ENCODE peak calls at places on chromosomes 12 and 14, in five cellular contexts. J is CD4-positive, CD25-positive, alpha-beta regulatory T cell; Y is colonic mucosa; S is heart right ventricle; F is CD8-positive, alpha-beta memory T cell. V is an unnamed sample. For H3K36me3 and H3K4me1, the result is how much of the 10 kb centered on the place peaks cover.

GRCh38 chr14:45249847-45250575 is 3.0 kb downstream of the MIS18BP1 start:
- DNase-seq in S (no peak), F (no peak), J (no peak), Y (no peak), V (no peak)

GRCh38 chr12:104142543-104142942 is 4.5 kb upstream of the NFYB start:
- DNase-seq in J (no peak), F (no peak), Y (no peak), S (no peak), V (no peak)

GRCh38 chr14:34301107-34301734 is 160.8 kb downstream of the SPTSSA start:
- DNase-seq in Y (peak), S (no peak), J (no peak), F (no peak), V (peak)

GRCh38 chr14:85596562-85596961 is 66.6 kb downstream of the FLRT2 start:
- DNase-seq in F (no peak), Y (no peak), S (no peak), J (no peak), V (no peak)

GRCh38 chr12:30416631-30417030 is 279.0 kb downstream of the IPO8 start:
- DNase-seq in F (no peak), S (no peak), Y (no peak), J (no peak), V (no peak)

GRCh38 chr14:34363733-34364134 is 98.3 kb downstream of the SPTSSA start:
- DNase-seq in F (no peak), J (no peak), Y (no peak), S (no peak), V (no peak)

GRCh38 chr12:124754949-124755800 is 108.5 kb downstream of the SCARB1 start:
- DNase-seq in Y (peak), J (no peak), S (peak), F (peak), V (no peak)

GRCh38 chr12:112862570-112863137 is 44.1 kb upstream of the OAS1 start:
- DNase-seq in F (no peak), J (no peak), Y (no peak), S (no peak), V (no peak)

GRCh38 chr14:49218436-49219092 is 367.6 kb downstream of the RPS29 start:
- DNase-seq in Y (no peak), S (no peak), J (no peak), F (no peak), V (no peak)

GRCh38 chr12:67509987-67510386 is 138.6 kb upstream of the DYRK2 start:
- DNase-seq in J (no peak), S (no peak), F (no peak), Y (no peak), V (no peak)

GRCh38 chr12:124556896-124557501 is 10.4 kb downstream of the NCOR2 start:
- DNase-seq in J (no peak), S (peak), F (no peak), Y (no peak), V (no peak)

GRCh38 chr12:8989425-8989824 is at the start of gene KLRG1:
- DNase-seq in S (no peak), J (no peak), Y (no peak), F (no peak), V (peak)

DNA sequence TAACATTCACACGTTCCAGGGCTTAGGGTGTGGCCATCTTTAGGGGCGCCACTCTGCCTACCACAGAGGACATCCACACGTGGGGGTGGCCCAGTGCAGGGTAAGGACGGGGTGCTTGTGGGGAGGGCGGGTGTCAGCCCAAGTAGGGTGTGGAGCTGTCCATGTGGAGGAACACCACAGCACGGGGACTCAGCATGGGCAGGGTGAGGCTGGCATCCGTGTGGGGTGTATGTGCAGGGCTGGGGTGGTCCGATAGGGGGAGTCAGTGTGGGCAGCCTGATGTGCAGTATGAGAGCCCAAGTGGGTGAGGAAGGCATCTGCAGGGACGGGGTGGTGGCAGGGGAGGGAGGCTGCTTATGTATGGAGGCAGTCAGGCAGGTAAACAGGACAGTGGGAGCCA is 17.7 kb downstream of the PSMC1 start:
- DNase-seq in S (no peak), F (no peak), J (no peak), Y (no peak), V (no peak)
- H3K36me3 ChIP-seq in S (half or more), F (under half), J (under half), Y (under half), V (under half)

GRCh38 chr12:92032965-92033364 is 112.7 kb downstream of the BTG1 start:
- DNase-seq in S (no peak), F (no peak), Y (no peak), J (no peak), V (no peak)

GRCh38 chr12:92030618-92031017 is 115.0 kb downstream of the BTG1 start:
- DNase-seq in J (peak), F (peak), Y (no peak), S (no peak), V (peak)

GRCh38 chr12:92034083-92034482 is 111.6 kb downstream of the BTG1 start:
- DNase-seq in S (no peak), J (no peak), F (no peak), Y (no peak), V (no peak)

GRCh38 chr12:92029902-92030586 is 115.6 kb downstream of the BTG1 start:
- DNase-seq in S (no peak), Y (no peak), J (no peak), F (no peak), V (no peak)

DNA sequence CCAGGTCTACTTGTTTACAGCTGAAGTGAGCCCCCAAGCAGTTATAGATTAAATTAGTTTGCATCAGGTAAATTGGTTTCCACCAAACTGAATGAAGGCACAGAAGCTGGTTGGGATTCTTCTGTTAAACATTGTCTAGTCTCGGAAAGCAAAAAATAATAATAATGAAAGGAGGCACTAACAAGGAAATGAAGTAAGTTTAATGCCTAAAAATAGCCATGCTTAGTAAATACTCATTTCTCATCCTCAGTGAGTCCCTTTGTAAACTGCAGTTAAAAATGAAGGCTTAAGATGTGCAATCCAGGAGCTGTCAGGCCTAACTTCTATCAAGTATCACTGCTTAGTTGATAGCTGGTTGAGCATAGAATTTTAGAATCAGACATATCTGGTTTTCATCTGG is 113.5 kb downstream of the BTG1 start:
- DNase-seq in J (no peak), F (no peak), Y (no peak), S (no peak), V (no peak)
- H3K4me1 ChIP-seq in J (half or more), F (half or more), Y (under half), S (under half), V (half or more)

DNA sequence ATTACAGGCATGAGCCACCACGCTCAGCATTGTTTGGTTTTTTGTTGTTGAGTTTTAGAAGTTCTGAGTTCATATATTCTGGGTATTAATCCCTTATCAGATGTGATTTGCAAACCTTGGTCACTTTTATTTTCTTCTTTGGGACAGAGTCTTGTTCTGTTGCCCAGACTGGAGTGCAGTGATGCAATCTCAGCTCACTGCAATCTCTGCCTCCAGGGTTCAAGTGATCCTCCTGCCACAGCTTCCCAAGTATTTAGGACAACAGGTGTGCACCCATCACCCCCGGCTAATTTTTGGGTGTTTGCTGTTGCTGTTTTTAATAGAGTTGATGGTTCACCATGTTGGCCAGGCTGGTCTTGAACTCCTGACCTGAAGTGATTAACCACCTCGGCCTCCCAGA is 11.8 kb downstream of the USP30 start:
- DNase-seq in Y (peak), F (no peak), J (no peak), S (no peak), V (no peak)
- H3K36me3 ChIP-seq in Y (under half), F (under half), J (under half), S (half or more), V (under half)

GRCh38 chr12:12812605-12813119 is 484 bp upstream of the DDX47 start:
- DNase-seq in J (no peak), Y (no peak), S (no peak), F (no peak), V (no peak)
- H3K4me1 ChIP-seq in J (under half), Y (under half), S (under half), F (half or more), V (half or more)

DNA sequence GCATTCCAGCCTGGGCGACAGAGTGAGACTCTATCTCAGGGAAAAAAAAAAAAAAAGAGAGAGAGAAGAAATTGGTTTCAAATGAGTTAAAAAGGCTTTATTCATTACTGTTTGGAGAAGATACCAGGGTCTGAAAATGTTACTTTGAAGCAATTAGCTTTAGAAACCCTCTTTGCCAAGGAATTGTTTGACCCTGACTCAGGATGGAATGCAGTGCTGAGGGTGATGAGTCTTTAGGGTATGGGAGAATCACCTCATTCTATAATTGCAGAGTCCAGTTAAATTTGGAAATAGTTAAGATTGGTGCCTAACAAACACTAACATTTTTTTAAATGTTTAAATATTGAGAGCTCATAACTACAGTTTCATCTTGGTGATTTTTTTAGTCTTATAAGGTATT is 13.3 kb downstream of the RAP1B start:
- DNase-seq in F (no peak), S (no peak), J (no peak), Y (no peak), V (no peak)
- H3K36me3 ChIP-seq in F (under half), S (under half), J (under half), Y (under half), V (under half)

V was measured in CD4-positive, alpha-beta memory T cell.